ENCODE peak calls at places on chromosomes 6 and 20, in eight cellular contexts. One of them, this sample, is unnamed. For H3K4me1, the result is how much of the 10 kb centered on the place peaks cover.

GRCh38 chr6:124319410-124319809 is 515.7 kb downstream of the NKAIN2 start:
- DNase-seq in CD8-positive, alpha-beta T cell: no peak
- DNase-seq in left lung: no peak
- DNase-seq in adrenal gland: no peak
- DNase-seq in RWPE2: no peak
- DNase-seq in left ventricle myocardium inferior: no peak
- DNase-seq in A549: no peak
- DNase-seq in IMR-90: no peak
- DNase-seq in this sample: no peak

GRCh38 chr6:107943626-107944439 is 14.2 kb downstream of the SEC63 start:
- DNase-seq in CD8-positive, alpha-beta T cell: no peak
- DNase-seq in left lung: no peak
- DNase-seq in adrenal gland: no peak
- DNase-seq in RWPE2: no peak
- DNase-seq in left ventricle myocardium inferior: no peak
- DNase-seq in A549: no peak
- DNase-seq in IMR-90: no peak
- DNase-seq in this sample: peak

GRCh38 chr20:15584507-15584906 is 988.7 kb downstream of the KIF16B start:
- DNase-seq in CD8-positive, alpha-beta T cell: no peak
- DNase-seq in left lung: no peak
- DNase-seq in adrenal gland: no peak
- DNase-seq in RWPE2: no peak
- DNase-seq in left ventricle myocardium inferior: no peak
- DNase-seq in A549: no peak
- DNase-seq in IMR-90: no peak
- DNase-seq in this sample: no peak

GRCh38 chr6:3015144-3015543 is 15.4 kb downstream of the NQO2 start:
- DNase-seq in CD8-positive, alpha-beta T cell: no peak
- DNase-seq in left lung: no peak
- DNase-seq in adrenal gland: no peak
- DNase-seq in RWPE2: peak
- DNase-seq in left ventricle myocardium inferior: no peak
- DNase-seq in A549: no peak
- DNase-seq in IMR-90: no peak
- DNase-seq in this sample: no peak

GRCh38 chr20:23267909-23268308 is 82.7 kb upstream of the NXT1 start:
- DNase-seq in CD8-positive, alpha-beta T cell: no peak
- DNase-seq in left lung: no peak
- DNase-seq in adrenal gland: no peak
- DNase-seq in RWPE2: no peak
- DNase-seq in left ventricle myocardium inferior: no peak
- DNase-seq in A549: no peak
- DNase-seq in IMR-90: no peak
- DNase-seq in this sample: no peak

GRCh38 chr6:166688286-166688685 is 61.2 kb upstream of the RPS6KA2 start:
- DNase-seq in CD8-positive, alpha-beta T cell: no peak
- DNase-seq in left lung: no peak
- DNase-seq in adrenal gland: no peak
- DNase-seq in RWPE2: no peak
- DNase-seq in left ventricle myocardium inferior: no peak
- DNase-seq in A549: no peak
- DNase-seq in IMR-90: no peak
- DNase-seq in this sample: no peak

GRCh38 chr20:2814587-2815051 is at the start of gene C20orf141:
- DNase-seq in CD8-positive, alpha-beta T cell: no peak
- DNase-seq in left lung: no peak
- DNase-seq in adrenal gland: no peak
- DNase-seq in RWPE2: peak
- DNase-seq in left ventricle myocardium inferior: no peak
- DNase-seq in A549: peak
- DNase-seq in IMR-90: peak
- DNase-seq in this sample: no peak

GRCh38 chr6:119459207-119459974 is 109.8 kb upstream of the MAN1A1 start:
- DNase-seq in CD8-positive, alpha-beta T cell: no peak
- DNase-seq in left lung: no peak
- DNase-seq in adrenal gland: no peak
- DNase-seq in RWPE2: no peak
- DNase-seq in left ventricle myocardium inferior: no peak
- DNase-seq in A549: no peak
- DNase-seq in IMR-90: no peak
- DNase-seq in this sample: no peak

GRCh38 chr20:50314936-50315335 is 124.3 kb downstream of the CEBPB start:
- DNase-seq in CD8-positive, alpha-beta T cell: no peak
- DNase-seq in left lung: no peak
- DNase-seq in adrenal gland: no peak
- DNase-seq in RWPE2: peak
- DNase-seq in left ventricle myocardium inferior: no peak
- DNase-seq in A549: no peak
- DNase-seq in IMR-90: no peak
- DNase-seq in this sample: no peak

GRCh38 chr6:33926451-33926850 is 122.6 kb upstream of the MLN start:
- DNase-seq in CD8-positive, alpha-beta T cell: no peak
- DNase-seq in left lung: no peak
- DNase-seq in adrenal gland: no peak
- DNase-seq in RWPE2: no peak
- DNase-seq in left ventricle myocardium inferior: no peak
- DNase-seq in A549: peak
- DNase-seq in IMR-90: no peak
- DNase-seq in this sample: peak

GRCh38 chr6:129849456-129849855 is 11.7 kb downstream of the TMEM244 start:
- DNase-seq in CD8-positive, alpha-beta T cell: no peak
- DNase-seq in left lung: no peak
- DNase-seq in adrenal gland: no peak
- DNase-seq in RWPE2: no peak
- DNase-seq in left ventricle myocardium inferior: no peak
- DNase-seq in A549: peak
- DNase-seq in IMR-90: peak
- DNase-seq in this sample: no peak

GRCh38 chr6:167152858-167153257 is 4.9 kb downstream of the GPR31 start:
- DNase-seq in CD8-positive, alpha-beta T cell: no peak
- DNase-seq in left lung: no peak
- DNase-seq in adrenal gland: no peak
- DNase-seq in RWPE2: no peak
- DNase-seq in left ventricle myocardium inferior: no peak
- DNase-seq in A549: no peak
- DNase-seq in IMR-90: no peak
- DNase-seq in this sample: no peak

GRCh38 chr6:122578961-122579360 is 31.2 kb upstream of the PKIB start:
- DNase-seq in CD8-positive, alpha-beta T cell: no peak
- DNase-seq in left lung: no peak
- DNase-seq in adrenal gland: no peak
- DNase-seq in RWPE2: no peak
- DNase-seq in left ventricle myocardium inferior: no peak
- DNase-seq in A549: no peak
- DNase-seq in IMR-90: no peak
- DNase-seq in this sample: no peak

GRCh38 chr6:79628466-79629288 is 2.5 kb upstream of the SH3BGRL2 start:
- DNase-seq in CD8-positive, alpha-beta T cell: no peak
- DNase-seq in left lung: no peak
- DNase-seq in adrenal gland: no peak
- DNase-seq in RWPE2: no peak
- DNase-seq in left ventricle myocardium inferior: no peak
- DNase-seq in A549: no peak
- DNase-seq in IMR-90: no peak
- DNase-seq in this sample: no peak

GRCh38 chr6:79622353-79622752 is 8.8 kb upstream of the SH3BGRL2 start:
- DNase-seq in CD8-positive, alpha-beta T cell: no peak
- DNase-seq in left lung: no peak
- DNase-seq in adrenal gland: no peak
- DNase-seq in RWPE2: no peak
- DNase-seq in left ventricle myocardium inferior: no peak
- DNase-seq in A549: no peak
- DNase-seq in IMR-90: no peak
- DNase-seq in this sample: no peak

GRCh38 chr6:79621579-79621978 is 9.6 kb upstream of the SH3BGRL2 start:
- DNase-seq in CD8-positive, alpha-beta T cell: no peak
- DNase-seq in left lung: no peak
- DNase-seq in adrenal gland: no peak
- DNase-seq in RWPE2: no peak
- DNase-seq in left ventricle myocardium inferior: no peak
- DNase-seq in A549: no peak
- DNase-seq in IMR-90: no peak
- DNase-seq in this sample: no peak

GRCh38 chr6:79627422-79627821 is 3.7 kb upstream of the SH3BGRL2 start:
- DNase-seq in CD8-positive, alpha-beta T cell: no peak
- DNase-seq in left lung: no peak
- DNase-seq in adrenal gland: no peak
- DNase-seq in RWPE2: no peak
- DNase-seq in left ventricle myocardium inferior: no peak
- DNase-seq in A549: no peak
- DNase-seq in IMR-90: no peak
- DNase-seq in this sample: no peak

GRCh38 chr6:79625746-79626145 is 5.4 kb upstream of the SH3BGRL2 start:
- DNase-seq in CD8-positive, alpha-beta T cell: no peak
- DNase-seq in left lung: no peak
- DNase-seq in adrenal gland: no peak
- DNase-seq in RWPE2: no peak
- DNase-seq in left ventricle myocardium inferior: no peak
- DNase-seq in A549: no peak
- DNase-seq in IMR-90: no peak
- DNase-seq in this sample: no peak
- TF ChIP-seq CTCF in CD8-positive, alpha-beta T cell: no peak
- TF ChIP-seq CTCF in left lung: no peak
- TF ChIP-seq CTCF in adrenal gland: no peak
- TF ChIP-seq CTCF in RWPE2: no peak
- TF ChIP-seq CTCF in left ventricle myocardium inferior: no peak
- TF ChIP-seq CTCF in A549: no peak
- TF ChIP-seq CTCF in IMR-90: no peak
- TF ChIP-seq CTCF in this sample: no peak

GRCh38 chr6:38443750-38444149 is 196.0 kb downstream of the BTBD9 start:
- DNase-seq in CD8-positive, alpha-beta T cell: no peak
- DNase-seq in left lung: no peak
- DNase-seq in adrenal gland: no peak
- DNase-seq in RWPE2: no peak
- DNase-seq in left ventricle myocardium inferior: no peak
- DNase-seq in A549: no peak
- DNase-seq in IMR-90: no peak
- DNase-seq in this sample: no peak

GRCh38 chr6:38445321-38445720 is 194.4 kb downstream of the BTBD9 start:
- DNase-seq in CD8-positive, alpha-beta T cell: no peak
- DNase-seq in left lung: no peak
- DNase-seq in adrenal gland: no peak
- DNase-seq in RWPE2: no peak
- DNase-seq in left ventricle myocardium inferior: no peak
- DNase-seq in A549: no peak
- DNase-seq in IMR-90: peak
- DNase-seq in this sample: no peak

GRCh38 chr6:38445912-38446311 is 193.8 kb downstream of the BTBD9 start:
- DNase-seq in CD8-positive, alpha-beta T cell: no peak
- DNase-seq in left lung: no peak
- DNase-seq in adrenal gland: no peak
- DNase-seq in RWPE2: no peak
- DNase-seq in left ventricle myocardium inferior: no peak
- DNase-seq in A549: no peak
- DNase-seq in IMR-90: peak
- DNase-seq in this sample: no peak

GRCh38 chr6:38438097-38438496 is 201.6 kb downstream of the BTBD9 start:
- DNase-seq in CD8-positive, alpha-beta T cell: no peak
- DNase-seq in left lung: no peak
- DNase-seq in adrenal gland: no peak
- DNase-seq in RWPE2: no peak
- DNase-seq in left ventricle myocardium inferior: no peak
- DNase-seq in A549: no peak
- DNase-seq in IMR-90: no peak
- DNase-seq in this sample: no peak

GRCh38 chr6:38443341-38443740 is 196.4 kb downstream of the BTBD9 start:
- DNase-seq in CD8-positive, alpha-beta T cell: no peak
- DNase-seq in left lung: no peak
- DNase-seq in adrenal gland: no peak
- DNase-seq in RWPE2: no peak
- DNase-seq in left ventricle myocardium inferior: no peak
- DNase-seq in A549: no peak
- DNase-seq in IMR-90: no peak
- DNase-seq in this sample: no peak
- H3K4me3 ChIP-seq in CD8-positive, alpha-beta T cell: no peak
- H3K4me3 ChIP-seq in left lung: no peak
- H3K4me3 ChIP-seq in adrenal gland: no peak
- H3K4me3 ChIP-seq in RWPE2: no peak
- H3K4me3 ChIP-seq in left ventricle myocardium inferior: no peak
- H3K4me3 ChIP-seq in A549: no peak
- H3K4me3 ChIP-seq in IMR-90: no peak
- H3K4me3 ChIP-seq in this sample: no peak

DNA sequence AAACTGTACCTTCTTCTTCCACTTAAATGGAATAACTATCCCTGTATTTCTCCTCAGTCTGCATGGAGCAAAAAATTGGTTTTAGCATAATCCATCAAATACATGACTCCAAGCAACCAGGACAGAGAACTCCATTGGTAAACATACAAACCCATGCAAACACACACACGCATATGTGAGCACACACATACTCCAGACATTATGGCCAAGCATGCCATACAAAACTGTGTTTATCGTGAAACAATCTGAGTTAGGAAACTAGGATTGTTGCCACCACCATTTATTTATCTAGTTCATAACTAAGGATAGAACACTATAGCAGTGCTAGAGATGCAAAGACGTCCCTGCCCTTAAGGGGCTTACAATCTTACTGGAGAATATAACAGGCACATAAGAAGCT is 206.0 kb upstream of the SHLD1 start:
- DNase-seq in CD8-positive, alpha-beta T cell: no peak
- DNase-seq in left lung: no peak
- DNase-seq in adrenal gland: no peak
- DNase-seq in RWPE2: no peak
- DNase-seq in left ventricle myocardium inferior: no peak
- DNase-seq in A549: no peak
- DNase-seq in IMR-90: no peak
- DNase-seq in this sample: no peak
- H3K4me1 ChIP-seq in CD8-positive, alpha-beta T cell: under half
- H3K4me1 ChIP-seq in left lung: under half
- H3K4me1 ChIP-seq in adrenal gland: under half
- H3K4me1 ChIP-seq in RWPE2: under half
- H3K4me1 ChIP-seq in left ventricle myocardium inferior: under half
- H3K4me1 ChIP-seq in A549: under half
- H3K4me1 ChIP-seq in IMR-90: under half
- H3K4me1 ChIP-seq in this sample: under half

GRCh38 chr6:90197854-90198496 is 98.7 kb downstream of the BACH2 start:
- DNase-seq in CD8-positive, alpha-beta T cell: no peak
- DNase-seq in left lung: peak
- DNase-seq in adrenal gland: no peak
- DNase-seq in RWPE2: no peak
- DNase-seq in left ventricle myocardium inferior: no peak
- DNase-seq in A549: peak
- DNase-seq in IMR-90: peak
- DNase-seq in this sample: peak

GRCh38 chr6:90192857-90193256 is 103.8 kb downstream of the BACH2 start:
- DNase-seq in CD8-positive, alpha-beta T cell: no peak
- DNase-seq in left lung: no peak
- DNase-seq in adrenal gland: no peak
- DNase-seq in RWPE2: no peak
- DNase-seq in left ventricle myocardium inferior: no peak
- DNase-seq in A549: no peak
- DNase-seq in IMR-90: no peak
- DNase-seq in this sample: no peak

GRCh38 chr6:90193359-90193758 is 103.3 kb downstream of the BACH2 start:
- DNase-seq in CD8-positive, alpha-beta T cell: no peak
- DNase-seq in left lung: no peak
- DNase-seq in adrenal gland: no peak
- DNase-seq in RWPE2: no peak
- DNase-seq in left ventricle myocardium inferior: no peak
- DNase-seq in A549: no peak
- DNase-seq in IMR-90: no peak
- DNase-seq in this sample: no peak

GRCh38 chr6:90194371-90194841 is 102.2 kb downstream of the BACH2 start:
- DNase-seq in CD8-positive, alpha-beta T cell: no peak
- DNase-seq in left lung: no peak
- DNase-seq in adrenal gland: no peak
- DNase-seq in RWPE2: no peak
- DNase-seq in left ventricle myocardium inferior: no peak
- DNase-seq in A549: no peak
- DNase-seq in IMR-90: peak
- DNase-seq in this sample: no peak

GRCh38 chr6:90195094-90195793 is 101.4 kb downstream of the BACH2 start:
- DNase-seq in CD8-positive, alpha-beta T cell: no peak
- DNase-seq in left lung: no peak
- DNase-seq in adrenal gland: no peak
- DNase-seq in RWPE2: no peak
- DNase-seq in left ventricle myocardium inferior: no peak
- DNase-seq in A549: no peak
- DNase-seq in IMR-90: no peak
- DNase-seq in this sample: no peak
- TF ChIP-seq CTCF in CD8-positive, alpha-beta T cell: no peak
- TF ChIP-seq CTCF in left lung: no peak
- TF ChIP-seq CTCF in adrenal gland: no peak
- TF ChIP-seq CTCF in RWPE2: no peak
- TF ChIP-seq CTCF in left ventricle myocardium inferior: no peak
- TF ChIP-seq CTCF in A549: no peak
- TF ChIP-seq CTCF in IMR-90: no peak
- TF ChIP-seq CTCF in this sample: no peak